ENCODE peak calls at places on chromosomes 13 and 19, in nine cellular contexts. D is GM20000; H is hepatic stellate cell; L is brain pericyte; T is HFF-Myc; R is CD8-positive, alpha-beta memory T cell; N is amygdala; B is stimulated activated CD4-positive, alpha-beta T cell treated with anti-CD3 and anti-CD28 coated beads, TNF-alpha, amount 100 ng/mL, for 48 hours; Q is NCI-H1105 treated with DMSO at 0.1 percent for 48 hours. E is an unnamed sample.

GRCh38 chr19:29484876-29485275 is 40.9 kb upstream of the VSTM2B start:
- DNase-seq in D (no peak), H (no peak), L (no peak), T (no peak), R (no peak), N (no peak), B (no peak), Q (no peak), E (no peak)

GRCh38 chr13:44566601-44567000 is 9.5 kb downstream of the TSC22D1 start:
- DNase-seq in D (no peak), H (no peak), L (no peak), T (no peak), R (no peak), N (no peak), B (no peak), Q (no peak), E (no peak)

GRCh38 chr19:58568731-58569130 is 4.4 kb downstream of the MZF1 start:
- DNase-seq in D (no peak), H (no peak), L (no peak), T (no peak), R (no peak), N (no peak), B (no peak), Q (no peak), E (no peak)

GRCh38 chr19:9487016-9487415 is 11.4 kb downstream of the ZNF560 start:
- DNase-seq in D (no peak), H (no peak), L (no peak), T (no peak), R (no peak), N (no peak), B (no peak), Q (no peak), E (no peak)

GRCh38 chr13:105442941-105443340 is 1092.5 kb downstream of the EFNB2 start:
- DNase-seq in D (no peak), H (peak), L (peak), T (peak), R (no peak), N (no peak), B (no peak), Q (peak), E (peak)

GRCh38 chr13:92843549-92843948 is 383.1 kb upstream of the GPC6 start:
- DNase-seq in D (no peak), H (no peak), L (peak), T (peak), R (no peak), N (no peak), B (no peak), Q (peak), E (no peak)

GRCh38 chr19:51114087-51114714 is 6.0 kb upstream of the CTU1 start:
- DNase-seq in D (no peak), H (no peak), L (no peak), T (no peak), R (no peak), N (no peak), B (no peak), Q (no peak), E (no peak)

GRCh38 chr19:2495130-2495641 is 19.3 kb downstream of the GADD45B start:
- DNase-seq in D (no peak), H (peak), L (no peak), T (no peak), R (peak), N (no peak), B (no peak), Q (no peak), E (no peak)

GRCh38 chr19:31956771-31957170 is 388.6 kb upstream of the ZNF507 start:
- DNase-seq in D (no peak), H (no peak), L (no peak), T (no peak), R (no peak), N (no peak), B (no peak), Q (no peak), E (no peak)

GRCh38 chr19:13872695-13873389 is 4.1 kb upstream of the NANOS3 start:
- DNase-seq in D (peak), H (no peak), L (no peak), T (no peak), R (no peak), N (no peak), B (no peak), Q (peak), E (no peak)

GRCh38 chr13:27349458-27349857 is 75.0 kb upstream of the GTF3A start:
- DNase-seq in D (no peak), H (peak), L (no peak), T (no peak), R (no peak), N (no peak), B (no peak), Q (no peak), E (no peak)

GRCh38 chr13:46386426-46386995 is 541 bp downstream of the RUBCNL start:
- DNase-seq in D (peak), H (peak), L (no peak), T (no peak), R (no peak), N (no peak), B (no peak), Q (no peak), E (no peak)

E was measured in HS-27A.